ENCODE peak calls at places on chromosome 2, in four cellular contexts. S, L, I and N are unnamed samples.

GRCh38 chr2:109129356-109129920 is 433 bp downstream of the SH3RF3 start:
- DNase-seq in S (peak), L (peak), I (peak), N (peak)

GRCh38 chr2:101272045-101272784 is 19.5 kb downstream of the CNOT11 start:
- DNase-seq in S (no peak), L (no peak), I (no peak), N (no peak)

GRCh38 chr2:233350708-233351107 is 3.6 kb upstream of the DGKD start:
- DNase-seq in S (peak), L (peak), I (no peak), N (no peak)

GRCh38 chr2:224999784-225000183 is 42.5 kb downstream of the DOCK10 start:
- DNase-seq in S (no peak), L (peak), I (no peak), N (no peak)

GRCh38 chr2:237955640-237956401 is 11.0 kb upstream of the UBE2F start:
- DNase-seq in S (no peak), L (peak), I (no peak), N (no peak)

GRCh38 chr2:3626118-3626816 is 31.4 kb downstream of the COLEC11 start:
- DNase-seq in S (no peak), L (no peak), I (peak), N (peak)

GRCh38 chr2:119182046-119182445 is 23.5 kb upstream of the C1QL2 start:
- DNase-seq in S (no peak), L (no peak), I (no peak), N (no peak)

GRCh38 chr2:227608469-227609338 is 5.9 kb downstream of the SCYGR3 start:
- DNase-seq in S (no peak), L (no peak), I (peak), N (no peak)

GRCh38 chr2:74530239-74531161 is 767 bp downstream of the HTRA2 start:
- DNase-seq in S (peak), L (peak), I (peak), N (peak)

GRCh38 chr2:239779592-239779983 is 245.6 kb downstream of the NDUFA10 start:
- DNase-seq in S (no peak), L (no peak), I (peak), N (no peak)

GRCh38 chr2:147099845-147100244 is 745.0 kb upstream of the ACVR2A start:
- DNase-seq in S (no peak), L (no peak), I (no peak), N (no peak)

GRCh38 chr2:82013641-82014040 is 1709.1 kb upstream of the LRRTM1 start:
- DNase-seq in S (no peak), L (no peak), I (no peak), N (no peak)

GRCh38 chr2:54952978-54953456 is 97.2 kb downstream of the RTN4 start:
- DNase-seq in S (no peak), L (no peak), I (no peak), N (no peak)

GRCh38 chr2:65999790-66000189 is 435.1 kb upstream of the MEIS1 start:
- DNase-seq in S (no peak), L (no peak), I (no peak), N (no peak)

GRCh38 chr2:43001787-43002468 is 209.5 kb upstream of the HAAO start:
- DNase-seq in S (no peak), L (no peak), I (peak), N (no peak)

GRCh38 chr2:96923201-96923600 is 53.3 kb upstream of the SEMA4C start:
- DNase-seq in S (no peak), L (no peak), I (no peak), N (no peak)

GRCh38 chr2:42359894-42360483 is 1.0 kb downstream of the COX7A2L start:
- DNase-seq in S (no peak), L (peak), I (no peak), N (no peak)

GRCh38 chr2:10122500-10123280 is at the start of gene RRM2:
- DNase-seq in S (peak), L (peak), I (peak), N (peak)

GRCh38 chr2:23684540-23685176 is 242.3 kb downstream of the ATAD2B start:
- DNase-seq in S (no peak), L (no peak), I (no peak), N (peak)

GRCh38 chr2:117917223-117917917 is 96.5 kb downstream of the CCDC93 start:
- DNase-seq in S (no peak), L (peak), I (no peak), N (no peak)

GRCh38 chr2:10733584-10733958 is 12.1 kb downstream of the ATP6V1C2 start:
- DNase-seq in S (no peak), L (no peak), I (peak), N (no peak)

GRCh38 chr2:237475704-237476107 is 11.3 kb upstream of the MLPH start:
- DNase-seq in S (peak), L (peak), I (no peak), N (no peak)

GRCh38 chr2:121080013-121080772 is 204.8 kb downstream of the TFCP2L1 start:
- DNase-seq in S (peak), L (peak), I (no peak), N (no peak)

GRCh38 chr2:85273732-85274731 is 53.8 kb downstream of the TGOLN2 start:
- DNase-seq in S (no peak), L (peak), I (no peak), N (no peak)

DNA sequence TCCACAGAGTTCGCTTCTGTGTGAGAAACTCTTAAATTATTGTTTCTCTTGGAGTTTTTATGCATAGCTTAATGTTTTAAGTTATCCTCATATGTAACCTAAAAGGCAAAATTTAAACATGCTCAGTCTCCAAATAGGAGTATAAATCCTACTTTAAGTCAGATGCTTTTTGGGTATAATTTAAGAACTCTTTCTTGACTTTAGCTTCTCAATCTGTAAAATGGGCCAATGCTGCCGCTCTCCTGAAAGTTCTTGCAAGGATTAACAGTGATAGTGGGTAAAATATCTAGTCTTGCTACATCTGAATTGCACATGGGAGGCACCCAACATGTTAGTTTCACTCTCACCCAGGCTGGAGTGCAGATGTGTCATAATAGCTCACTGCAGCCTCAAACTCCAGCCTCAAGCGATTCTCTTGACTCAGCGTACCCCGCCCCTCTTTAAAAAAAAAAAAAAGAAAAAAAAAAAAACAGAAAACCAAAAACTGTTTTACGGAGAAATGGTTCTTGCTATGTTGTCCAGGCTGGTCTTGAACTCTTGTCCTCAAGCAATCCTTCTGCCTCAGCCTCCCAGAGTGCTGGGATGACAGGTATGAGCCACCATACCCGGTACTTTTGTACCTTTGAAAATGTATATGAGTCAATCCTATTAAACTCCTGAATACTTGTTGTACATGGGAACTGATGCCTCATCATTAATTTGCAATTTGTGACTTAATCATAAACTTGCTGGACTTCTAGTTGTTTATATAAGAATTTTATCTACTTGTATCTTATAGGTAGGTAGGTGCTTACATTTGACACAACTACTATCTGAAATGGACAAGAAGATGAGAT is 1.8 kb downstream of the FBXO48 start:
- DNase-seq in S (no peak), L (no peak), I (no peak), N (no peak)
- H3K4me3 ChIP-seq in S (no peak), L (no peak), I (no peak), N (no peak)

DNA sequence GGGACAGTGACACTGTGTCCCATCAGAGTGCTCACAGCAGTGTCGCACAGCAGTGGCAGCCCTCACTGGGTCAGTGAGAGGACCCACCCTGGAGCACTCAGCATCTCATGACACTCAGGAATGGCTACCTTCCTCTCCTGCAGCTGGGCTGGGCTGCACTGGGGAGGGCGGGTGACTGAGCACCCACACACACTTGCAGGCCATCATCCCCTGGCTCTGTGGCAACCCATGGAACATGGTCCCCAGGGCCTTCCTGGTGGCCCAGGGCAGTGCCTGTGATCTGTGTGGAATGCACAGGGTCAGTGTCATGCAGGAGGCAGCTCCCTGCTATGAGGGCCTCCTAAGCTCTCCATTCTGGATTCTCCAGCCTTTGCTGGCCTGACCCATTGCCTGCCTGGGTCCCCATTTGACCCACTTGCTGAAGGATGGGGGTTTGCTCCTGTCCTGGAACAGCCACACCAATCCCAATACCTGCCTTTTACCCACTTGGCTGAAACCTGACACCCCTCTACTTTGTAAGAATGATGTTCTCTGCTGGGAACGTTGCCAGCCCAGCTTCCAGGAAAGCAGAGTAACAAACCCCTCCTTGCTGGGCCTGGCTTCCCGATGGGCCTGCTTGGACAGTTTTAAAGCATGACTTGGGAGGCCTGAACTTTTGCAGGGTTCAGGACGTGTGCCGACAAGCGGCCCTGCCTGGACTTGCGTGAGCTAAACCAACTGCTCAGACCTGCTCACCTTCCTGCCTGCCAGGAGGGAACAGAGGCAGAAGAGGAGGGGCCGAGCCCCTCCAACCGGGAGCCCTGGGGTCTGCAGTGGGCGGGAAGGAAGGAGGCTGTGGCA is 13.7 kb downstream of the HS6ST1 start:
- DNase-seq in S (peak), L (peak), I (peak), N (peak)
- H3K4me3 ChIP-seq in S (no peak), L (peak), I (no peak), N (no peak)

DNA sequence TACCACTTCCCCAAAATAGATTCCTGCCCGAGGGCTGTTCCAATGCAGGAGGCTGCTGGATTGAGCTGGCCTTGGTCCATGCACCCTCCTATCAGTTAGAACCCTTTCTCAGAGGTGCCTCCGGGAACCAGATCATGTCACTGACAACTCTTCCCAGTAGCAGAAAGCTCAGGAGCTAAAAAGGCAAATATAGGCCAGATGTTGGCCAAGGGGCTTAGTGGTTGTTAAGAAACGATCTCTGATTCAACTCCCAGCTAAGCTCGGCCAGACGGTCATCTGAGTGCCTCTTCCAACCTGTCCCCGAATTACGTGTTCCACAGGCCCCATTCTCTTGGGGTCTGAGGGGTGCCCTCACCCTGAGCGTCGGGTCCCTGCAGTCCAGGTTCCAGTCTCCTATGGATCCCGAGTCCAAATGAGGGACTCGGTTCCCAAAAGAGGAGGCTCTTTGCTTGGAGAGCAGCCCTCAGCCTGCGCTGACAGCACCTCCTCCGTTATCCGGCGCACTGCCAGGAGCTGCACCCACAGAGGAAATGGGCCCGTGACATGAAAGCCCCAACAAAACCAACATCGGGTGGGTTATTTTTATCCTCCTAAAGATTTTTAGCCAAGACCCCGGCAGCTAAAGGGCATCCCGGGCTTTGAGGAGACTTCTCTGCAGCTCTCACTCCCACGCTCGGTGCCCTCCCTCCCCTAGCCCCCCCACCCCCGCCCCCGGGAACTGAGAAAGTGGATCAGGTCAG is 106.7 kb upstream of the ID2 start:
- DNase-seq in S (no peak), L (peak), I (peak), N (no peak)
- H3K4me3 ChIP-seq in S (no peak), L (no peak), I (no peak), N (no peak)

DNA sequence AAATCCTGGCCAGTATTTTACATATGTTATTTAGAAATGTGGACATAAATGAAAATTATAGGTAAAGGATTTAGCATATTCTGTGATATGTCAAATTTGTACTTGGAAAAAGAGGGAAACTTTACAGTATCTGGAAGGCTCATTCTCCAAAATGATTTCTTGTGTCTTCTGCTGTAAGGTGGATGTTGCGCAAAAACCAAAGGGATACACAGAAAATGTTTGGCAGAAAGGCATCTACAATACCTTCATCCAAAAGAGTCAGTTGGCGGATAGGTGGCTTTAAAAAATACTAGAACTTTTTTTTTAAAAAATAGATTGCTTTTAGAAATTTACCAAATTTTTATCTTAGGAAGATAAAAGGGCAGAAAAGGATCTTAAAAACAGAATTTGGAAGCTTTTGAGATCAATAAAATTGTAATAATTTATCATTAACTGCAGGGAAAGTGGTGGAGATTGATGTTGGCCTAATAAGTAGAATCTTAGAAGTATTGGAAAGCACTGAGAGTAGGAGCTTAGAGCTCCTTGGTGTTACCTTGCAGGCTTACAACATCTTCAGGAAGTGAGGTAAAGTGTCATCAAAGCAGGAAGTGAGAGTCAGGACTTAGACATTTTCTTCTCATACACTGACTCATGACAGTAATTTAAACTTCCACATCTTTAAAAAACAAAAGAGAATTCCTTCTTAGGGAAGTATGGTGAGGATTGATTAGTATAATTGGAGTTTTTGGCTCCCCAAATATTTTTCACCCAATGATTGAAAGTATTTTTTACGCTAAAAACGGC is 2.1 kb downstream of the NABP1 start:
- DNase-seq in S (no peak), L (peak), I (no peak), N (no peak)
- H3K4me3 ChIP-seq in S (no peak), L (peak), I (peak), N (peak)

GRCh38 chr2:27377618-27378095 is 2.9 kb downstream of the ZNF513 start:
- DNase-seq in S (no peak), L (no peak), I (no peak), N (peak)

GRCh38 chr2:27379383-27379839 is 1.1 kb downstream of the ZNF513 start:
- DNase-seq in S (no peak), L (no peak), I (no peak), N (no peak)

GRCh38 chr2:27378096-27378808 is 2.3 kb downstream of the ZNF513 start:
- DNase-seq in S (peak), L (no peak), I (peak), N (peak)

GRCh38 chr2:27379840-27380625 is 501 bp downstream of the ZNF513 start:
- DNase-seq in S (peak), L (peak), I (no peak), N (peak)

DNA sequence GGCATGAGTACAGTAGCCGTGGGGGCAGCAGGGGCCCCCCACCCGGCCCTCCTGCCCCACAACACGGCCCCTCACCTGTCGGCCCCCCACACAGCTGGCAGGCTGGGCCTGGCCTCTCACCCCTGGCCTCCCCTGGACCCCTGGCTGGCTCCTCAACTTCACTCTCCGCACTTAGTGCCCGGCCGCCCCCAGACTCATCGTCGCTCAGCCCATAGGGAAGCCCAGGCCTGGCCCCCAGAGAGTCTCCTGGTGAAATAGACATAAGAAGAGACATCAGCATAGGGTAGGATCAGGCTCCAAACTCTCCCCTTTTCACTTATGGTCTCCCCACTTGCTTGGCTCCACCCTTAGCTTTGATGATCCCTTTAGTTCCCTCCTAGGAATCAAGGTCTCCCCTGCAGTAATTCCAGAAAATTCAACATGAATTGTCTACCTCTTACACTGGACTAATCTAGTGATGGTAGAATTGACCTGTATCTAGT is 1.7 kb downstream of the ZNF513 start:
- DNase-seq in S (no peak), L (no peak), I (peak), N (no peak)
- H3K4me3 ChIP-seq in S (no peak), L (peak), I (no peak), N (no peak)